ENCODE peak calls at places on chromosomes 1 and 21, in six cellular contexts. D is activated effector memory CD4-positive, alpha-beta T cell treated with anti-CD3 and anti-CD28 coated beads, Interleukin-2, amount 50 U/mL, for 16 hours; B is NCI-H1105; S is germinal center; T is NCI-H510A treated with DMSO at 0.1 percent for 48 hours; A is pancreas. P is an unnamed sample.

GRCh38 chr21:15057290-15057689 is 7.5 kb downstream of the NRIP1 start:
- DNase-seq in D (no peak), S (no peak), B (no peak), T (no peak), A (no peak), P (no peak)

GRCh38 chr1:1841575-1841991 is 49.3 kb downstream of the GNB1 start:
- DNase-seq in S (no peak), A (no peak), B (no peak), T (no peak), D (no peak), P (no peak)

GRCh38 chr1:201783067-201783466 is 45.9 kb upstream of the IPO9 start:
- DNase-seq in A (no peak), S (no peak), T (no peak), B (no peak), D (no peak), P (no peak)

GRCh38 chr1:225430301-225430700 is 2.5 kb upstream of the LBR start:
- DNase-seq in T (no peak), B (no peak), A (no peak), D (no peak), S (no peak), P (no peak)

GRCh38 chr1:110916274-110916668 is 43.3 kb downstream of the CD53 start:
- DNase-seq in S (no peak), D (no peak), T (no peak), B (no peak), A (no peak), P (no peak)

GRCh38 chr1:14970115-14970798 is 183.3 kb upstream of the TMEM51 start:
- DNase-seq in A (peak; percentile 52), S (peak; percentile 16), T (no peak), D (no peak), B (no peak), P (no peak)

GRCh38 chr1:41613646-41614592 is 129.4 kb upstream of the EDN2 start:
- DNase-seq in B (no peak), A (no peak), T (no peak), D (no peak), S (no peak), P (no peak)

GRCh38 chr1:56709269-56709880 is 64.3 kb downstream of the PRKAA2 start:
- DNase-seq in T (peak; percentile 73), A (no peak), B (peak; percentile 56), D (no peak), S (peak; percentile 17), P (peak; percentile 4)

GRCh38 chr1:35788139-35788538 is 18.4 kb upstream of the CLSPN start:
- DNase-seq in T (no peak), A (no peak), S (no peak), D (no peak), B (no peak), P (no peak)

GRCh38 chr1:86441581-86441980 is 17.6 kb downstream of the CLCA2 start:
- DNase-seq in T (no peak), B (no peak), A (no peak), S (no peak), D (no peak), P (no peak)

GRCh38 chr1:28139033-28139712 is 37.3 kb downstream of the PTAFR start:
- DNase-seq in D (no peak), T (no peak), S (no peak), B (no peak), A (no peak), P (no peak)

GRCh38 chr1:229839800-229840199 is 213.8 kb downstream of the URB2 start:
- DNase-seq in B (no peak), S (no peak), T (no peak), D (no peak), A (no peak), P (no peak)

GRCh38 chr1:228283476-228284147 is 75.8 kb downstream of the OBSCN start:
- DNase-seq in D (peak; percentile 53), B (no peak), T (no peak), A (no peak), S (no peak), P (no peak)

GRCh38 chr1:93815738-93816110 is 63.3 kb downstream of the DNTTIP2 start:
- DNase-seq in T (no peak), D (no peak), S (no peak), B (no peak), A (no peak), P (no peak)

GRCh38 chr1:40834968-40835545 is 27.1 kb downstream of the CITED4 start:
- DNase-seq in D (no peak), B (no peak), T (no peak), A (no peak), S (no peak), P (no peak)

GRCh38 chr21:21807598-21807903 is 809.3 kb downstream of the NCAM2 start:
- DNase-seq in D (no peak), T (no peak), A (no peak), B (no peak), S (no peak), P (no peak)

GRCh38 chr1:246711548-246712003 is 12.6 kb upstream of the SCCPDH start:
- DNase-seq in B (no peak), T (no peak), S (no peak), A (no peak), D (no peak), P (no peak)

GRCh38 chr1:167066333-167067122 is 23.6 kb downstream of the GPA33 start:
- DNase-seq in B (peak; percentile 73), A (peak; percentile 78), D (peak; percentile 92), S (peak; percentile 90), T (peak; percentile 67), P (peak; percentile 86)

GRCh38 chr21:17730782-17731181 is 88.4 kb downstream of the C21orf91 start:
- DNase-seq in A (no peak), S (no peak), B (no peak), T (no peak), D (no peak), P (no peak)

GRCh38 chr1:207910678-207911354 is at the start of gene CD34:
- DNase-seq in S (no peak), B (peak; percentile 48), T (peak; percentile 20), D (no peak), A (no peak), P (no peak)

GRCh38 chr1:219812491-219813221 is 115.7 kb downstream of the SLC30A10 start:
- DNase-seq in A (no peak), D (no peak), T (peak; percentile 84), S (peak; percentile 58), B (peak; percentile 75), P (no peak)

GRCh38 chr21:39527664-39528381 is 76.1 kb downstream of the SH3BGR start:
- DNase-seq in B (no peak), T (peak; percentile 29), A (peak; percentile 65), D (no peak), S (no peak), P (no peak)

GRCh38 chr1:177898377-177898648 is 71.5 kb downstream of the SEC16B start:
- DNase-seq in B (no peak), T (no peak), D (no peak), S (no peak), A (no peak), P (peak; percentile 95)

GRCh38 chr1:25246600-25247023 is 642 bp downstream of the RSRP1 start:
- DNase-seq in S (no peak), D (peak; percentile 78), T (no peak), A (peak; percentile 60), B (no peak), P (no peak)

GRCh38 chr1:40799351-40799867 is 15.8 kb downstream of the KCNQ4 start:
- DNase-seq in A (peak; percentile 79), T (no peak), B (no peak), D (no peak), S (no peak), P (no peak)

GRCh38 chr1:9251501-9251900 is 16.9 kb downstream of the H6PD start:
- DNase-seq in S (no peak), B (no peak), D (no peak), T (no peak), A (no peak), P (no peak)

GRCh38 chr1:170494369-170494768 is 37.6 kb upstream of the GORAB start:
- DNase-seq in B (peak; percentile 4), T (no peak), A (no peak), S (no peak), D (no peak), P (no peak)

P was measured in NCI-H187.